ENCODE peak calls at places on chromosomes 4 and X, in ten cellular contexts. K, X, G, H, N, M, A, R, Z and L are unnamed samples.

GRCh38 chrX:7074908-7075204 is 72.7 kb upstream of the STS start:
- DNase-seq in K (no peak), X (no peak), G (no peak), H (no peak), N (no peak), M (no peak), A (no peak), R (no peak), Z (no peak), L (no peak)

GRCh38 chr4:56466910-56467283 is 520 bp upstream of the SRP72 start:
- DNase-seq in K (no peak), X (peak), G (no peak), H (peak), N (no peak), M (no peak), A (no peak), R (no peak), Z (no peak), L (no peak)

GRCh38 chr4:98290511-98290910 is 29.3 kb downstream of the RAP1GDS1 start:
- DNase-seq in K (no peak), X (no peak), G (no peak), H (no peak), N (no peak), M (no peak), A (no peak), R (no peak), Z (no peak), L (peak)

GRCh38 chr4:149801416-149801815 is 14.2 kb downstream of the IQCM start:
- DNase-seq in K (no peak), X (no peak), G (no peak), H (no peak), N (peak), M (no peak), A (no peak), R (no peak), Z (no peak), L (no peak)

GRCh38 chr4:125951275-125951887 is 636.6 kb downstream of the FAT4 start:
- DNase-seq in K (no peak), X (no peak), G (no peak), H (no peak), N (peak), M (no peak), A (no peak), R (no peak), Z (no peak), L (peak)

GRCh38 chrX:123835661-123836371 is 24.0 kb upstream of the XIAP start:
- DNase-seq in K (no peak), X (peak), G (no peak), H (peak), N (peak), M (no peak), A (no peak), R (no peak), Z (no peak), L (peak)

GRCh38 chr4:82839624-82840023 is 41.0 kb upstream of the SCD5 start:
- DNase-seq in K (no peak), X (no peak), G (no peak), H (no peak), N (no peak), M (no peak), A (no peak), R (no peak), Z (no peak), L (no peak)

GRCh38 chr4:86011117-86011516 is 348.7 kb downstream of the MAPK10 start:
- DNase-seq in K (peak), X (peak), G (no peak), H (peak), N (peak), M (no peak), A (no peak), R (no peak), Z (no peak), L (peak)

GRCh38 chr4:7464259-7464655 is 29.5 kb upstream of the PSAPL1 start:
- DNase-seq in K (no peak), X (no peak), G (no peak), H (no peak), N (no peak), M (no peak), A (no peak), R (no peak), Z (no peak), L (no peak)

GRCh38 chr4:181618896-181619295 is 624.3 kb upstream of the TENM3 start:
- DNase-seq in K (no peak), X (no peak), G (no peak), H (no peak), N (no peak), M (no peak), A (no peak), R (no peak), Z (no peak), L (no peak)

GRCh38 chr4:48261288-48261687 is 8.3 kb downstream of the TEC start:
- DNase-seq in K (no peak), X (no peak), G (no peak), H (no peak), N (no peak), M (no peak), A (no peak), R (no peak), Z (peak), L (no peak)

GRCh38 chr4:36206586-36206985 is 37.7 kb downstream of the ARAP2 start:
- DNase-seq in K (no peak), X (no peak), G (no peak), H (no peak), N (no peak), M (no peak), A (no peak), R (no peak), Z (no peak), L (no peak)

GRCh38 chr4:128635141-128635911 is 174.2 kb upstream of the JADE1 start:
- DNase-seq in K (no peak), X (no peak), G (peak), H (peak), N (no peak), M (peak), A (peak), R (no peak), Z (no peak), L (peak)

GRCh38 chrX:22325091-22325490 is 52.4 kb downstream of the CBLL2 start:
- DNase-seq in K (no peak), X (peak), G (no peak), H (no peak), N (peak), M (no peak), A (no peak), R (no peak), Z (no peak), L (peak)

GRCh38 chrX:18873189-18873791 is 110.6 kb downstream of the PHKA2 start:
- DNase-seq in K (no peak), X (peak), G (no peak), H (peak), N (peak), M (no peak), A (no peak), R (no peak), Z (no peak), L (peak)

GRCh38 chrX:81294101-81294500 is 92.2 kb downstream of the SH3BGRL start:
- DNase-seq in K (no peak), X (no peak), G (no peak), H (no peak), N (no peak), M (no peak), A (no peak), R (no peak), Z (no peak), L (no peak)

GRCh38 chr4:183094393-183095198 is 4.5 kb upstream of the WWC2 start:
- DNase-seq in K (no peak), X (no peak), G (no peak), H (peak), N (no peak), M (no peak), A (no peak), R (no peak), Z (no peak), L (no peak)

GRCh38 chr4:526189-526909 is 27.3 kb downstream of the PIGG start:
- DNase-seq in K (no peak), X (no peak), G (no peak), H (no peak), N (no peak), M (no peak), A (no peak), R (no peak), Z (no peak), L (no peak)

GRCh38 chr4:186472948-186473347 is 82.4 kb downstream of the MTNR1A start:
- DNase-seq in K (no peak), X (peak), G (no peak), H (peak), N (peak), M (no peak), A (no peak), R (no peak), Z (no peak), L (peak)

GRCh38 chrX:12895856-12896255 is 10.6 kb upstream of the TLR8 start:
- DNase-seq in K (no peak), X (no peak), G (no peak), H (no peak), N (no peak), M (no peak), A (no peak), R (no peak), Z (no peak), L (no peak)

GRCh38 chr4:23789765-23790164 is 100.1 kb downstream of the PPARGC1A start:
- DNase-seq in K (no peak), X (peak), G (no peak), H (peak), N (peak), M (peak), A (no peak), R (no peak), Z (no peak), L (peak)

GRCh38 chrX:129529685-129530281 is 6.5 kb upstream of the SMARCA1 start:
- DNase-seq in K (no peak), X (peak), G (no peak), H (peak), N (no peak), M (no peak), A (no peak), R (no peak), Z (no peak), L (no peak)

GRCh38 chr4:101345271-101345595 is 2.1 kb downstream of the PPP3CA start:
- DNase-seq in K (no peak), X (no peak), G (no peak), H (no peak), N (peak), M (no peak), A (no peak), R (no peak), Z (peak), L (no peak)

GRCh38 chr4:15729910-15730533 is 27.2 kb downstream of the BST1 start:
- DNase-seq in K (no peak), X (peak), G (no peak), H (peak), N (no peak), M (no peak), A (no peak), R (peak), Z (peak), L (peak)

GRCh38 chr4:105661028-105661427 is 47.5 kb downstream of the INTS12 start:
- DNase-seq in K (no peak), X (no peak), G (no peak), H (peak), N (no peak), M (no peak), A (no peak), R (no peak), Z (no peak), L (no peak)

GRCh38 chr4:130249002-130249401 is 1153.0 kb downstream of the C4orf33 start:
- DNase-seq in K (no peak), X (no peak), G (no peak), H (no peak), N (no peak), M (no peak), A (no peak), R (no peak), Z (no peak), L (no peak)

GRCh38 chr4:107701565-107701964 is 18.5 kb downstream of the PAPSS1 start:
- DNase-seq in K (no peak), X (no peak), G (no peak), H (no peak), N (no peak), M (no peak), A (no peak), R (no peak), Z (no peak), L (no peak)

GRCh38 chrX:22616867-22617266 is 344.2 kb downstream of the CBLL2 start:
- DNase-seq in K (no peak), X (no peak), G (no peak), H (no peak), N (no peak), M (no peak), A (no peak), R (no peak), Z (no peak), L (no peak)

GRCh38 chr4:80781436-80781835 is 249.1 kb upstream of the BMP3 start:
- DNase-seq in K (no peak), X (no peak), G (no peak), H (no peak), N (no peak), M (no peak), A (no peak), R (no peak), Z (no peak), L (no peak)

GRCh38 chr4:140884431-140885058 is 128.4 kb upstream of the TBC1D9 start:
- DNase-seq in K (peak), X (peak), G (no peak), H (peak), N (peak), M (no peak), A (peak), R (no peak), Z (peak), L (peak)

GRCh38 chrX:147376601-147377387 is 534.9 kb upstream of the FMR1 start:
- DNase-seq in K (no peak), X (peak), G (peak), H (no peak), N (no peak), M (no peak), A (no peak), R (no peak), Z (no peak), L (peak)

GRCh38 chr4:48905363-48906015 is 1.1 kb downstream of the OCIAD2 start:
- DNase-seq in K (no peak), X (peak), G (no peak), H (peak), N (peak), M (no peak), A (peak), R (no peak), Z (no peak), L (peak)

GRCh38 chr4:40395908-40396806 is 61.0 kb downstream of the CHRNA9 start:
- DNase-seq in K (peak), X (peak), G (peak), H (peak), N (no peak), M (peak), A (peak), R (no peak), Z (no peak), L (peak)

GRCh38 chrX:107537815-107538214 is 88.4 kb downstream of the FRMPD3 start:
- DNase-seq in K (no peak), X (peak), G (no peak), H (peak), N (peak), M (no peak), A (peak), R (no peak), Z (peak), L (peak)

GRCh38 chrX:134761788-134762187 is 103.5 kb upstream of the PLAC1 start:
- DNase-seq in K (no peak), X (peak), G (no peak), H (peak), N (no peak), M (no peak), A (no peak), R (no peak), Z (peak), L (peak)

DNA sequence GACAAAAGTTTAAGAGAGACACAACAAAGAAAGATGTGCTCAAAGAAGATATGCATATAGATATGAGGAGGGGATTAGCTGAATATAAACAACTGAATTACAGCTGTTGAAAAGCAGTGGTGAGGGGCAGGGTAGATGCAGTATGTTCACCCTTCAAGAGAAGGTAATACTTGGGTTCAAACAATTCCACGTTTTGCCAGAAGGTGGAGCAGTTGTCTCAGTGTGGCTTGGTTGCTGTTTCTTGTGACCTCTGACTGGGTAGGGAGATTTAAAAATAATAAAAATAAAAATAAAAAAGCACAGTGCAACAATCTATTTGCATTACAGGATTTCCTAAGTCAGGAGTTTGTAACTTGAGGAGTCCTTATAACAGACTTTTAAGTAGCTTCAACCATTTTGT is 23.3 kb downstream of the PHOX2B start:
- DNase-seq in K (no peak), X (no peak), G (no peak), H (no peak), N (no peak), M (no peak), A (no peak), R (no peak), Z (no peak), L (no peak)
- TF ChIP-seq CTCF in K (no peak), X (peak), G (no peak), H (no peak), N (peak), M (no peak), A (no peak), R (no peak), Z (peak), L (no peak)

GRCh38 chr4:116878280-116878679 is 207.1 kb downstream of the TRAM1L1 start:
- DNase-seq in K (no peak), X (no peak), G (no peak), H (no peak), N (no peak), M (no peak), A (no peak), R (no peak), Z (no peak), L (no peak)
- TF ChIP-seq CTCF in K (no peak), X (no peak), G (no peak), H (no peak), N (no peak), M (no peak), A (no peak), R (no peak), Z (no peak), L (no peak)

DNA sequence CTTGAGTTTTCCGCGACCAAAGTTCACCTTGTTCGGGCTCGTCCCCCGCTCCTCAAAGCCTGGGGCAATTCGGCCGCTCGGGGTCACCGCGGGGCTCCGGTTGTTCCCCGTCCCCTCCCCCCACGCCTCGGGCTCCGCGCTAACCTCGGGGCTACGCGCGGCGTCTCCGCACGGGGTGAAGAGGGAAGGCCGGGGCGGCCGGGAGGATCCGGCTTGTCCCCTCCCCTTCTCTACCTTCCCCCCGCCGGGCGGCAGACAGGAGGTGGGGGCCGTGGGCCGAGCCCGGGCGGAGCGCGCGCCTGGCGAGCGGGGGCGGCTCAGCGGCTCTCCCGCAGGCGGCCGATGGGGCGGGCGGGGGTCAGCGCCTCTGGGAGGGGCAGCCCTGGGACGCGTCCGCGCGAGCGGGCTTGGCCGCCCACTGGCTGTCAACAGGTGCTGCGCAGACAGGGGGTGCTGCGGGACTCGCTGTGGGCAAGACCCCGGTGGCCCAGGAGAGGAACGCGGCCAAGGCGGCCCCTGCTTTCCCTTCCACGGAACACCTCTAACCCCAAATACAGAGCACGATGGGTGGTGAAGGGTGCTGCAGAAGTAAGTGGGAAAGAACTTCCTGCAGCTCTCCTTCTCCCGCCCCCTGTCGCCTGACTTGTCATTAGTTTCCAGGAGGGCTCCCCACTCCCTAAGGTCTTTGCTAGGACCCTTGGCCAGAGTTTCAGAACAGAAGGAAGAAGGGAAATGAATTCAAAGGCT is at the start of gene PDGFC:
- DNase-seq in K (peak), X (peak), G (peak), H (peak), N (peak), M (peak), A (peak), R (no peak), Z (no peak), L (peak)
- TF ChIP-seq CTCF in K (no peak), X (peak), G (peak), H (peak), N (peak), M (peak), A (peak), R (no peak), Z (no peak), L (peak)

GRCh38 chrX:145405012-145405411 is 157.7 kb downstream of the SPANXN1 start:
- DNase-seq in K (no peak), X (peak), G (no peak), H (peak), N (no peak), M (no peak), A (no peak), R (no peak), Z (peak), L (peak)
- TF ChIP-seq CTCF in K (no peak), X (peak), G (peak), H (peak), N (peak), M (peak), A (peak), R (no peak), Z (peak), L (peak)